ENCODE peak calls at places on chromosome 2, in nine cellular contexts. L, Y, S, H, O, G, X, U and D are unnamed samples.

GRCh38 chr2:178874529-178875240 is 67.5 kb upstream of the TTN start:
- DNase-seq in O (no peak), U (no peak), Y (no peak), H (no peak), S (no peak), X (peak), G (no peak), L (no peak), D (no peak)

GRCh38 chr2:101597347-101597944 is 100.1 kb upstream of the MAP4K4 start:
- DNase-seq in S (no peak), U (peak), G (no peak), Y (no peak), O (peak), X (no peak), L (no peak), H (no peak), D (no peak)

GRCh38 chr2:122112633-122113032 is 357.2 kb downstream of the TSN start:
- DNase-seq in H (no peak), Y (no peak), G (no peak), L (no peak), S (no peak), X (no peak), U (no peak), O (no peak), D (no peak)

GRCh38 chr2:212843409-212844199 is 305.0 kb upstream of the ERBB4 start:
- DNase-seq in U (peak), O (no peak), X (no peak), L (no peak), G (no peak), S (no peak), H (no peak), Y (no peak), D (peak)

GRCh38 chr2:172726172-172726735 is 9.4 kb upstream of the RAPGEF4 start:
- DNase-seq in U (no peak), Y (no peak), H (no peak), G (no peak), S (no peak), O (no peak), X (no peak), L (no peak), D (no peak)

GRCh38 chr2:70619167-70619566 is 65.5 kb upstream of the TGFA start:
- DNase-seq in Y (no peak), L (no peak), U (no peak), G (no peak), S (no peak), X (no peak), H (no peak), O (no peak), D (no peak)

GRCh38 chr2:62217980-62218379 is 22.1 kb downstream of the B3GNT2 start:
- DNase-seq in S (no peak), O (no peak), X (no peak), G (no peak), U (peak), L (no peak), Y (no peak), H (no peak), D (no peak)

GRCh38 chr2:8535821-8536685 is 145.8 kb upstream of the ID2 start:
- DNase-seq in L (no peak), U (no peak), G (peak), O (peak), Y (no peak), H (no peak), S (no peak), X (no peak), D (no peak)

GRCh38 chr2:72934683-72935610 is 17.6 kb downstream of the EMX1 start:
- DNase-seq in H (no peak), U (no peak), S (no peak), Y (no peak), O (peak), X (no peak), L (no peak), G (no peak), D (peak)

GRCh38 chr2:62785810-62786593 is 80.5 kb downstream of the EHBP1 start:
- DNase-seq in U (peak), L (no peak), O (no peak), H (no peak), G (no peak), S (no peak), X (no peak), Y (no peak), D (peak)

GRCh38 chr2:10412380-10412779 is 35.7 kb downstream of the ODC1 start:
- DNase-seq in L (no peak), X (no peak), S (no peak), H (no peak), Y (no peak), G (peak), O (no peak), U (peak), D (peak)

GRCh38 chr2:125721072-125721721 is 934.8 kb upstream of the GYPC start:
- DNase-seq in Y (no peak), H (no peak), S (no peak), L (no peak), U (no peak), G (no peak), X (no peak), O (no peak), D (no peak)

GRCh38 chr2:193966590-193966989 is 1690.4 kb upstream of the SLC39A10 start:
- DNase-seq in U (no peak), O (no peak), L (peak), G (no peak), Y (no peak), S (no peak), X (no peak), H (no peak), D (peak)

GRCh38 chr2:205060269-205060668 is 515.0 kb downstream of the PARD3B start:
- DNase-seq in X (no peak), U (peak), L (no peak), H (peak), Y (no peak), O (no peak), G (no peak), S (no peak), D (peak)

GRCh38 chr2:119958642-119959268 is 54.1 kb upstream of the EPB41L5 start:
- DNase-seq in L (no peak), S (no peak), U (peak), X (no peak), Y (no peak), H (no peak), G (no peak), O (no peak), D (no peak)

GRCh38 chr2:182594286-182594685 is 121.8 kb upstream of the DNAJC10 start:
- DNase-seq in U (peak), O (no peak), L (no peak), Y (no peak), G (no peak), H (peak), X (no peak), S (no peak), D (peak)

GRCh38 chr2:20916604-20917286 is 93.8 kb upstream of the LDAH start:
- DNase-seq in H (peak), Y (no peak), U (peak), X (no peak), G (peak), O (no peak), L (no peak), S (no peak), D (no peak)

GRCh38 chr2:155372969-155373368 is 674.5 kb downstream of the KCNJ3 start:
- DNase-seq in H (no peak), G (no peak), Y (peak), S (no peak), X (no peak), L (peak), U (no peak), O (no peak), D (no peak)

GRCh38 chr2:129224486-129224885 is 755.0 kb upstream of the RAB6C start:
- DNase-seq in L (no peak), G (no peak), U (no peak), X (no peak), S (no peak), H (no peak), O (no peak), Y (no peak), D (no peak)

GRCh38 chr2:201984800-201985525 is 48.7 kb upstream of the FZD7 start:
- DNase-seq in U (no peak), X (peak), Y (peak), L (no peak), G (peak), H (no peak), O (no peak), S (peak), D (no peak)

GRCh38 chr2:96116879-96117533 is 635 bp upstream of the ADRA2B start:
- DNase-seq in O (peak), S (no peak), U (no peak), L (peak), X (no peak), H (no peak), Y (peak), G (peak), D (peak)

GRCh38 chr2:223601932-223602676 is at the start of gene SCG2:
- DNase-seq in G (peak), L (peak), X (no peak), U (peak), O (peak), H (no peak), S (no peak), Y (peak), D (peak)

GRCh38 chr2:174495365-174496012 is 8.7 kb upstream of the GPR155 start:
- DNase-seq in U (no peak), O (no peak), H (no peak), Y (no peak), S (no peak), L (no peak), G (no peak), X (peak), D (no peak)

GRCh38 chr2:182448371-182448770 is 21.5 kb upstream of the PDE1A start:
- DNase-seq in G (no peak), U (no peak), X (no peak), S (no peak), L (no peak), H (no peak), O (no peak), Y (no peak), D (no peak)

GRCh38 chr2:189952536-189953109 is 109.9 kb downstream of the MSTN start:
- DNase-seq in G (no peak), L (no peak), O (no peak), H (no peak), X (no peak), Y (no peak), S (no peak), U (no peak), D (no peak)

GRCh38 chr2:54052825-54053718 is 62.3 kb upstream of the ACYP2 start:
- DNase-seq in U (peak), O (no peak), H (no peak), Y (peak), S (no peak), X (no peak), G (no peak), L (no peak), D (no peak)

GRCh38 chr2:160869411-160869810 is 290.8 kb upstream of the TANK start:
- DNase-seq in O (no peak), Y (no peak), L (no peak), X (no peak), U (peak), G (no peak), H (peak), S (no peak), D (peak)

GRCh38 chr2:104766683-104767082 is 87.2 kb upstream of the POU3F3 start:
- DNase-seq in H (no peak), S (no peak), X (no peak), U (no peak), Y (no peak), O (no peak), L (no peak), G (no peak), D (no peak)

GRCh38 chr2:144424559-144425240 is 95.2 kb downstream of the ZEB2 start:
- DNase-seq in L (no peak), Y (no peak), O (no peak), G (no peak), H (no peak), X (no peak), U (no peak), S (no peak), D (no peak)